ENCODE peak calls at places on chromosomes 4 and X, in seven cellular contexts. X is CD4-positive, CD25-positive, alpha-beta regulatory T cell; L is substantia nigra; O is stimulated activated CD8-positive, alpha-beta memory T cell treated with anti-CD3 and anti-CD28 coated beads, Interleukin-12 subunit alpha, Interleukin-12 subunit beta, amount 100 ng/mL, for 4 hours; Q is stimulated activated CD4-positive, alpha-beta T cell treated with anti-CD3 and anti-CD28 coated beads, Interleukin-2, amount 100 ng/mL, for 48 hours; A is T follicular helper cell; G is non-pigmented ciliary epithelial cell. E is an unnamed sample.

GRCh38 chr4:142264961-142265360 is 581.1 kb downstream of the INPP4B start:
- DNase-seq in X (no peak), L (no peak), Q (no peak), O (no peak), A (no peak), G (no peak), E (no peak)

GRCh38 chrX:132948648-132949260 is 9.7 kb downstream of the HS6ST2 start:
- DNase-seq in O (no peak), A (no peak), G (no peak), X (no peak), L (no peak), Q (no peak), E (no peak)

GRCh38 chr4:8285976-8286718 is 16.6 kb downstream of the HTRA3 start:
- DNase-seq in L (no peak), X (no peak), Q (no peak), O (no peak), G (no peak), A (no peak), E (no peak)

GRCh38 chrX:71492086-71493065 is 40.5 kb upstream of the OGT start:
- DNase-seq in L (no peak), A (peak; percentile 10), G (no peak), O (peak; percentile 23), Q (peak; percentile 36), X (peak; percentile 20), E (no peak)

GRCh38 chrX:6849711-6850415 is 297.6 kb upstream of the STS start:
- DNase-seq in L (no peak), G (no peak), Q (no peak), X (no peak), A (no peak), O (no peak), E (no peak)

GRCh38 chr4:146333187-146333894 is 119.0 kb downstream of the REELD1 start:
- DNase-seq in G (peak; percentile 41), O (no peak), Q (no peak), L (no peak), A (no peak), X (no peak), E (no peak)

GRCh38 chr4:140635606-140636005 is 66.8 kb upstream of the UCP1 start:
- DNase-seq in G (peak; percentile 10), O (no peak), Q (no peak), L (no peak), A (no peak), X (no peak), E (no peak)

GRCh38 chr4:158319880-158320279 is 109.6 kb downstream of the TMEM144 start:
- DNase-seq in X (no peak), G (no peak), O (no peak), L (no peak), Q (no peak), A (no peak), E (no peak)

GRCh38 chr4:24598025-24598424 is 13.7 kb upstream of the DHX15 start:
- DNase-seq in Q (no peak), A (no peak), X (no peak), L (no peak), G (no peak), O (no peak), E (no peak)

GRCh38 chrX:24025741-24026402 is 1.1 kb downstream of the KLHL15 start:
- DNase-seq in O (no peak), A (no peak), L (no peak), X (no peak), G (peak; percentile 24), Q (no peak), E (no peak)

GRCh38 chrX:41923925-41924693 is 755 bp upstream of the CASK start:
- DNase-seq in L (no peak), O (no peak), A (no peak), X (peak; percentile 6), Q (no peak), G (no peak), E (peak; percentile 13)

GRCh38 chr4:89307446-89308160 is at the start of gene GPRIN3:
- DNase-seq in G (no peak), A (no peak), Q (peak; percentile 51), L (peak; percentile 40), O (peak; percentile 58), X (peak; percentile 59), E (peak; percentile 59)

GRCh38 chr4:74258949-74259348 is 49.3 kb upstream of the EPGN start:
- DNase-seq in L (no peak), Q (no peak), G (no peak), O (no peak), A (no peak), X (no peak), E (no peak)

GRCh38 chrX:115679460-115679859 is 118.5 kb downstream of the PLS3 start:
- DNase-seq in G (no peak), X (no peak), L (no peak), Q (no peak), O (no peak), A (no peak), E (no peak)

GRCh38 chrX:103310592-103311400 is at the start of gene BEX2:
- DNase-seq in L (peak; percentile 64), A (peak; percentile 80), Q (peak; percentile 70), X (peak; percentile 77), G (no peak), O (peak; percentile 69), E (peak; percentile 66)

GRCh38 chr4:142396279-142396678 is 449.8 kb downstream of the INPP4B start:
- DNase-seq in G (no peak), L (no peak), A (no peak), Q (no peak), O (no peak), X (no peak), E (no peak)

GRCh38 chr4:119536572-119537528 is 91.8 kb downstream of the PDE5A start:
- DNase-seq in X (no peak), L (no peak), A (no peak), O (no peak), Q (no peak), G (no peak), E (no peak)

GRCh38 chr4:180657881-180658280 is 1585.3 kb upstream of the TENM3 start:
- DNase-seq in O (no peak), X (no peak), A (no peak), L (no peak), G (no peak), Q (no peak), E (no peak)

GRCh38 chr4:20432098-20432497 is 180.4 kb downstream of the SLIT2 start:
- DNase-seq in A (no peak), O (no peak), G (no peak), Q (no peak), L (no peak), X (no peak), E (no peak)

E was measured in activated B cell treated with CpG ODN at 0.5 μM for 24 hours.